ENCODE peak calls at places on chromosomes 2 and 18, in ten cellular contexts. L is NCI-H1092 treated with DMSO at 0.1 percent for 48 hours; A is stimulated activated CD4-positive, alpha-beta T cell treated with anti-CD3 and anti-CD28 coated beads, Interleukin-1b, Interleukin-23, amount 100 ng/mL, for 4 hours; G is NCI-H1436; W is T-cell; S is frontal cortex; K is T-helper 2 cell; B is NT2/D1; T is foreskin melanocyte; Y is kidney epithelial cell. C is an unnamed sample.

GRCh38 chr2:237315170-237315880 is 98.6 kb downstream of the COL6A3 start:
- DNase-seq in L (no peak), Y (peak; percentile 80), B (peak; percentile 33), S (peak; percentile 14), A (no peak), T (peak; percentile 51), W (no peak), G (no peak), K (no peak), C (peak; percentile 34)

GRCh38 chr2:199470361-199470671 is 12.6 kb upstream of the SATB2 start:
- DNase-seq in B (no peak), W (no peak), A (no peak), T (no peak), Y (no peak), L (no peak), G (no peak), K (no peak), S (no peak), C (no peak)

GRCh38 chr2:130878316-130878715 is 41.6 kb downstream of the ARHGEF4 start:
- DNase-seq in B (no peak), A (no peak), T (no peak), G (no peak), W (no peak), S (peak; percentile 33), Y (no peak), K (no peak), L (no peak), C (peak; percentile 36)

GRCh38 chr2:207663870-207664545 is 38.8 kb upstream of the METTL21A start:
- DNase-seq in K (no peak), G (peak; percentile 40), Y (no peak), L (peak; percentile 46), B (no peak), A (no peak), T (no peak), S (no peak), W (no peak), C (no peak)

GRCh38 chr2:28326469-28326805 is 66.2 kb upstream of the FOSL2 start:
- DNase-seq in W (no peak), Y (no peak), T (no peak), G (no peak), A (no peak), L (no peak), S (no peak), B (no peak), K (no peak), C (no peak)

GRCh38 chr2:63465633-63466032 is 122.6 kb downstream of the WDPCP start:
- DNase-seq in Y (no peak), G (no peak), T (peak; percentile 6), S (no peak), W (no peak), K (no peak), B (no peak), A (no peak), L (no peak), C (no peak)

GRCh38 chr2:161171595-161171929 is 11.3 kb downstream of the TANK start:
- DNase-seq in S (no peak), T (no peak), L (no peak), A (no peak), G (no peak), Y (no peak), W (no peak), B (no peak), K (no peak), C (no peak)

GRCh38 chr2:199455186-199455532 is 2.6 kb downstream of the SATB2 start:
- DNase-seq in B (no peak), S (no peak), L (no peak), A (no peak), K (no peak), T (no peak), W (no peak), Y (no peak), G (no peak), C (no peak)

GRCh38 chr2:9345343-9345742 is 78.0 kb downstream of the ITGB1BP1 start:
- DNase-seq in W (no peak), K (no peak), T (no peak), L (no peak), S (no peak), A (no peak), G (no peak), B (no peak), Y (no peak), C (no peak)

GRCh38 chr2:220533485-220533884 is 906.1 kb downstream of the SLC4A3 start:
- DNase-seq in L (no peak), S (no peak), G (no peak), A (no peak), B (peak; percentile 52), Y (no peak), W (no peak), T (peak; percentile 11), K (no peak), C (no peak)

GRCh38 chr2:86068098-86069047 is 37.3 kb downstream of the POLR1A start:
- DNase-seq in L (peak; percentile 78), S (no peak), A (no peak), W (peak; percentile 30), Y (no peak), T (peak; percentile 52), G (no peak), B (no peak), K (no peak), C (no peak)

GRCh38 chr2:237882510-237883481 is 23.4 kb downstream of the RAMP1 start:
- DNase-seq in B (no peak), T (no peak), Y (no peak), L (no peak), K (no peak), S (no peak), G (no peak), A (no peak), W (no peak), C (no peak)

GRCh38 chr2:150135223-150135883 is 352.1 kb downstream of the RND3 start:
- DNase-seq in S (no peak), L (no peak), A (no peak), Y (no peak), K (no peak), T (no peak), G (no peak), W (no peak), B (no peak), C (no peak)

GRCh38 chr2:190343500-190344274 is at the start of gene INPP1:
- DNase-seq in K (no peak), S (peak; percentile 63), L (peak; percentile 57), T (peak; percentile 29), A (peak; percentile 43), Y (no peak), G (no peak), B (peak; percentile 23), W (peak; percentile 17), C (peak; percentile 70)

GRCh38 chr18:55405655-55406373 is 182.2 kb downstream of the TCF4 start:
- DNase-seq in Y (peak; percentile 81), G (peak; percentile 86), T (peak; percentile 38), S (no peak), L (peak; percentile 97), W (no peak), K (no peak), A (no peak), B (no peak), C (peak; percentile 74)

GRCh38 chr2:197455428-197455827 is 2.1 kb downstream of the COQ10B start:
- DNase-seq in L (no peak), B (no peak), S (no peak), T (no peak), W (no peak), K (no peak), Y (no peak), G (no peak), A (no peak), C (no peak)

GRCh38 chr18:23401400-23402347 is 51.4 kb upstream of the RIOK3 start:
- DNase-seq in S (no peak), Y (peak; percentile 63), B (peak; percentile 27), K (no peak), G (no peak), W (no peak), L (no peak), A (no peak), T (peak; percentile 23), C (no peak)

GRCh38 chr2:158730621-158730905 is 64.6 kb upstream of the DAPL1 start:
- DNase-seq in A (no peak), S (no peak), Y (no peak), T (no peak), B (no peak), L (no peak), G (no peak), W (no peak), K (no peak), C (no peak)

GRCh38 chr18:63199743-63200241 is 119.8 kb downstream of the BCL2 start:
- DNase-seq in B (no peak), W (peak; percentile 20), G (no peak), S (no peak), A (no peak), Y (no peak), K (no peak), L (no peak), T (no peak), C (no peak)

GRCh38 chr18:3107740-3108151 is 94.8 kb upstream of the LPIN2 start:
- DNase-seq in S (no peak), Y (no peak), T (no peak), K (no peak), B (no peak), W (no peak), A (no peak), G (no peak), L (no peak), C (no peak)

GRCh38 chr2:20049631-20050030 is 1.8 kb downstream of the LAPTM4A start:
- DNase-seq in Y (no peak), L (no peak), A (no peak), W (no peak), K (no peak), B (no peak), S (no peak), G (no peak), T (no peak), C (no peak)

GRCh38 chr2:23273786-23274185 is 111.2 kb upstream of the KLHL29 start:
- DNase-seq in A (no peak), K (no peak), S (no peak), G (no peak), B (no peak), W (no peak), Y (peak; percentile 43), L (no peak), T (no peak), C (no peak)

GRCh38 chr2:217826505-217826904 is 176.3 kb downstream of the TNS1 start:
- DNase-seq in W (no peak), B (no peak), S (no peak), G (no peak), T (no peak), A (no peak), Y (no peak), K (no peak), L (no peak), C (no peak)

GRCh38 chr2:27961997-27962396 is 71.5 kb downstream of the BABAM2 start:
- DNase-seq in Y (no peak), B (no peak), L (no peak), K (no peak), T (no peak), S (no peak), A (no peak), G (no peak), W (no peak), C (no peak)

GRCh38 chr18:75209129-75209951 is at the start of gene PTGR3:
- DNase-seq in A (peak; percentile 64), G (peak; percentile 83), Y (no peak), S (peak; percentile 88), B (peak; percentile 50), K (peak; percentile 48), W (peak; percentile 63), T (peak; percentile 87), L (peak; percentile 84), C (peak; percentile 56)

GRCh38 chr2:81481242-81481993 is 1176.9 kb upstream of the LRRTM1 start:
- DNase-seq in A (no peak), K (no peak), L (peak; percentile 78), G (no peak), W (no peak), Y (no peak), B (no peak), S (no peak), T (no peak), C (no peak)